ENCODE peak calls at places on chromosomes 12 and 14, in six cellular contexts. E, P, B, M, A and I are unnamed samples.

GRCh38 chr14:67971627-67972625 is 152.3 kb downstream of the RAD51B start:
- DNase-seq in B (no peak), E (no peak), A (no peak), M (peak), P (no peak), I (no peak)

GRCh38 chr14:23551266-23552028 is at the start of gene ZFHX2:
- DNase-seq in B (peak), M (peak), P (peak), A (peak), E (peak), I (peak)

GRCh38 chr12:108972226-108972757 is 48.6 kb downstream of the SVOP start:
- DNase-seq in P (no peak), E (no peak), A (no peak), M (no peak), B (no peak), I (no peak)

GRCh38 chr14:103833711-103834110 is 13.7 kb downstream of the PPP1R13B start:
- DNase-seq in A (no peak), P (no peak), B (no peak), M (no peak), E (no peak), I (no peak)

GRCh38 chr12:69884386-69884785 is 59.4 kb downstream of the MYRFL start:
- DNase-seq in M (no peak), A (no peak), B (no peak), E (no peak), P (no peak), I (no peak)

GRCh38 chr14:68191567-68192321 is 372.2 kb downstream of the RAD51B start:
- DNase-seq in P (no peak), M (peak), E (no peak), B (peak), A (no peak), I (no peak)

GRCh38 chr12:57385586-57385985 is 45.3 kb downstream of the R3HDM2 start:
- DNase-seq in E (no peak), P (no peak), B (no peak), A (no peak), M (no peak), I (no peak)

GRCh38 chr14:68513838-68514610 is 278.8 kb downstream of the ZFP36L1 start:
- DNase-seq in M (peak), A (no peak), E (no peak), P (no peak), B (no peak), I (no peak)

GRCh38 chr12:105084251-105085250 is at the start of gene ALDH1L2:
- DNase-seq in A (peak), M (peak), B (peak), E (peak), P (peak), I (peak)

GRCh38 chr12:23008613-23009012 is 383.6 kb downstream of the ETNK1 start:
- DNase-seq in M (no peak), E (no peak), P (peak), B (no peak), A (no peak), I (no peak)

GRCh38 chr14:53874704-53875103 is 81.9 kb downstream of the BMP4 start:
- DNase-seq in P (peak), E (no peak), M (no peak), A (no peak), B (no peak), I (no peak)

GRCh38 chr12:132207083-132207775 is 63.0 kb downstream of the NOC4L start:
- DNase-seq in A (no peak), E (no peak), M (no peak), P (peak), B (no peak), I (no peak)
- H3K27ac ChIP-seq in A (no peak), E (no peak), M (no peak), P (no peak), B (no peak), I (no peak)

GRCh38 chr14:75848337-75848736 is 133.5 kb downstream of the TGFB3 start:
- DNase-seq in B (no peak), M (no peak), A (no peak), P (no peak), E (no peak), I (no peak)

GRCh38 chr14:75844486-75844885 is 137.3 kb downstream of the TGFB3 start:
- DNase-seq in E (no peak), M (no peak), P (no peak), A (no peak), B (no peak), I (no peak)

GRCh38 chr14:75847584-75847983 is 134.2 kb downstream of the TGFB3 start:
- DNase-seq in M (no peak), B (no peak), P (no peak), E (no peak), A (no peak), I (no peak)

GRCh38 chr14:75842624-75843023 is 139.2 kb downstream of the TGFB3 start:
- DNase-seq in A (no peak), E (no peak), P (no peak), M (peak), B (no peak), I (no peak)

GRCh38 chr14:75845136-75845804 is 136.5 kb downstream of the TGFB3 start:
- DNase-seq in B (no peak), A (no peak), E (no peak), M (no peak), P (no peak), I (no peak)
- H3K27ac ChIP-seq in B (no peak), A (no peak), E (no peak), M (no peak), P (no peak), I (no peak)

GRCh38 chr14:89260898-89261297 is 156.1 kb downstream of the FOXN3 start:
- DNase-seq in E (no peak), A (no peak), M (no peak), B (no peak), P (no peak), I (no peak)
- H3K27ac ChIP-seq in E (no peak), A (no peak), M (no peak), B (peak), P (no peak), I (no peak)

GRCh38 chr12:2387051-2387834 is 334.5 kb downstream of the CACNA1C start:
- DNase-seq in E (no peak), M (no peak), P (no peak), A (no peak), B (no peak), I (no peak)
- H3K27ac ChIP-seq in E (no peak), M (no peak), P (no peak), A (no peak), B (no peak), I (no peak)